ENCODE peak calls at places on chromosomes 13 and 19, in five cellular contexts. L is ascending aorta; O is pancreas; T is ovary; A is CD8-positive, alpha-beta T cell. E is an unnamed sample. For H3K4me1, the result is how much of the 10 kb centered on the place peaks cover.

GRCh38 chr19:35558400-35559280 is 4.8 kb downstream of the ATP4A start:
- DNase-seq in L (no peak), O (no peak), T (no peak), A (no peak), E (no peak)

GRCh38 chr13:29573190-29573589 is 22.3 kb downstream of the SLC7A1 start:
- DNase-seq in L (no peak), O (peak), T (peak), A (no peak), E (no peak)

GRCh38 chr19:38736036-38736412 is 8.2 kb downstream of the CAPN12 start:
- DNase-seq in L (no peak), O (peak), T (peak), A (peak), E (peak)

GRCh38 chr19:8373867-8374813 is 10.2 kb downstream of the ANGPTL4 start:
- DNase-seq in L (no peak), O (peak), T (no peak), A (no peak), E (peak)

GRCh38 chr13:107866007-107866665 is 349.2 kb downstream of the LIG4 start:
- DNase-seq in L (no peak), O (peak), T (peak), A (no peak), E (no peak)

GRCh38 chr13:99371956-99372355 is 64.8 kb upstream of the GPR183 start:
- DNase-seq in L (no peak), O (no peak), T (no peak), A (peak), E (peak)

GRCh38 chr19:58556633-58557252 is 1.7 kb downstream of the UBE2M start:
- DNase-seq in L (no peak), O (peak), T (peak), A (no peak), E (no peak)

GRCh38 chr13:41411536-41411935 is 45.8 kb upstream of the RGCC start:
- DNase-seq in L (no peak), O (no peak), T (no peak), A (no peak), E (peak)

GRCh38 chr13:44971656-44972595 is 17.3 kb downstream of the NUFIP1 start:
- DNase-seq in L (no peak), O (no peak), T (no peak), A (no peak), E (no peak)

GRCh38 chr13:41934120-41934519 is 26.8 kb downstream of the VWA8 start:
- DNase-seq in L (no peak), O (no peak), T (no peak), A (no peak), E (no peak)

GRCh38 chr13:47211106-47211505 is 314.3 kb upstream of the HTR2A start:
- DNase-seq in L (no peak), O (no peak), T (no peak), A (no peak), E (no peak)

GRCh38 chr19:52935434-52935833 is 12.2 kb upstream of the ZNF888 start:
- DNase-seq in L (no peak), O (no peak), T (no peak), A (no peak), E (no peak)

GRCh38 chr13:28320884-28321574 is 173.9 kb downstream of the FLT1 start:
- DNase-seq in L (no peak), O (no peak), T (no peak), A (no peak), E (no peak)

GRCh38 chr19:45126654-45127053 is 33.7 kb downstream of the PPP1R37 start:
- DNase-seq in L (no peak), O (no peak), T (no peak), A (no peak), E (no peak)

GRCh38 chr13:27381601-27382000 is 42.8 kb upstream of the GTF3A start:
- DNase-seq in L (no peak), O (no peak), T (no peak), A (no peak), E (no peak)

GRCh38 chr19:17779281-17779930 is 15.5 kb upstream of the B3GNT3 start:
- DNase-seq in L (no peak), O (no peak), T (peak), A (no peak), E (no peak)

GRCh38 chr19:3401004-3401768 is 34.8 kb downstream of the NFIC start:
- DNase-seq in L (no peak), O (no peak), T (no peak), A (no peak), E (no peak)

GRCh38 chr19:41376241-41376997 is at the start of gene TMEM91:
- DNase-seq in L (no peak), O (peak), T (peak), A (no peak), E (peak)

GRCh38 chr13:24233351-24233901 is 72.9 kb downstream of the SPATA13 start:
- DNase-seq in L (no peak), O (no peak), T (peak), A (no peak), E (no peak)

GRCh38 chr19:7137120-7137519 is 67.6 kb downstream of the ZNF557 start:
- DNase-seq in L (no peak), O (no peak), T (no peak), A (no peak), E (no peak)

GRCh38 chr13:34867590-34867989 is 74.5 kb upstream of the NBEA start:
- DNase-seq in L (no peak), O (no peak), T (no peak), A (no peak), E (no peak)

GRCh38 chr19:10010247-10010691 is at the start of gene COL5A3:
- DNase-seq in L (no peak), O (no peak), T (peak), A (no peak), E (no peak)

GRCh38 chr19:10013316-10013715 is at the start of gene RDH8:
- DNase-seq in L (no peak), O (no peak), T (no peak), A (no peak), E (no peak)

GRCh38 chr19:10010939-10011338 is 635 bp upstream of the COL5A3 start:
- DNase-seq in L (no peak), O (no peak), T (no peak), A (no peak), E (no peak)

GRCh38 chr19:10013834-10014618 is 743 bp downstream of the RDH8 start:
- DNase-seq in L (no peak), O (no peak), T (no peak), A (no peak), E (no peak)

DNA sequence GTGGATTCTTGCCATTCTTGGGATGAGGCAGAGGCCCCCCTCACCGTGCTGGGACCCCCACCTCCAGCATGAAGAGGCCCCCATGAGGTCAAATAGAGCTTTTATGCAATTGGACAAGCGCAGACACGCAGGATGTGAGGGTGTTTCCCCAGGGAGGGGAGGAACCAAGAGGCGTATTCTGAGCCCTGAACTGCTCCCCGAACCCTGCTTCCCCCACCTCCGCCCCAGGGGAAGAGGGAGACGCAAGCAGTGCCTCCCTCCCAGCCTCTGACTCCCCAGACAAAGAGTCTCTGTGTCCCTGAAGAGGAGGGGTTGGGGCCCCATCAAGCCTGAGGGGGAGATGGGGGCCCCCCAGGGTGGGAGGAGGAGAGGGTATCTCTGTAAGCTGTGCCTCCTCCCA is 1.3 kb upstream of the RDH8 start:
- DNase-seq in L (no peak), O (no peak), T (no peak), A (no peak), E (no peak)
- H3K4me1 ChIP-seq in L (under half), O (under half), T (under half), A (under half), E (under half)

DNA sequence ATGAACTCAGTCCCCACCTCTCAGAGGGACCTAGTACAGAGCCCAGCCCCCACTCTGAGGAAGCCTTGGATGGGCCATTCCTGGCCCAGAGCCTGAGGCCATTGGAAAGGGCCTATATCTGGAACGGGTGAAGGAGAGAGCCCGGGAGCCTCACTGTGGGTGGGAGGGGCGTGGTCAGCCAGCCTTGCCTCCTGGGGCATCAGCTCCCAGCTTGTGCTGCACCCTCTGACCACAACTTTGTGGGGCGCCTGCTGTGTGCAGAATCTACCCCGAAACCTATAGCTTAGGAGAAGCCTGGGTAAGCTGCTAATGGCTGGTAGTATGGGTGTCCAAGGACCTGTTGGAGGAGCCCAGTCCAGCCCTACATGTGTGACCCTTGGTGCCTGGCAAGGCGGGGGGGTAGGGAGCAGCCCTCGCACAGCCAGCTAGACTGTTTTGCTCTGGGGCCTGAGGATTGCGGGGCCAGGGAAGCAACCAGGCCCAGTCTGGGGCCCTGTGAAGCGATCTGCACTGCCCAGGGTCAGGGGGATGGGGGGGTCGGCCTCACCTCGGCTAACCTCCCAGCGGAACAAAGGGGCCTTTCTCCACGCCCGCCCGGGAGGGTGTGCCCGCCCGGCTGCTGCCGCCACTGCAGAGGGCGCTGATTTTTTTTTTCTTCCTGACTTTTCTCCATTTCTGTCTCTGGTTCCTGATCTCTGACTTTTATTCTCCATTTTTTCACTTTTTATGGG is 42.3 kb downstream of the LYL1 start:
- DNase-seq in L (no peak), O (peak), T (peak), A (no peak), E (no peak)
- H3K4me3 ChIP-seq in L (peak), O (peak), T (peak), A (peak), E (no peak)

DNA sequence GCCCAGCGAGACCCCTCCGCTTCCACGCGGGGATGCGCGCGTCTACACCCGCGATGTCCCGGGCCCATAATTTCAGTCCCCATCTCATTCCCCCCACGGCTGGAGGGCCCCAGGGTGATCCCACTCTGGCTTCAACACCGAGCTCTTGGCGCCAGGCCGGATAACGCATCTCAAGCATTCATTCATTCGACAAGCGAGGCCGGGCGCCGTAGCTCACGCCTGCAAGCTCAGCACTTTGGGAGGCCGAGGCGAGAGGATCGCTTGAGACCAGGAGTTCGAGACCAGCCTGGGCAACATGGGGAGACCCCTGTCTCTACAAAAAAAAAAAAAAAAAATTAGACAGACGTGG is 5.9 kb downstream of the ANGPTL6 start:
- DNase-seq in L (no peak), O (no peak), T (no peak), A (no peak), E (no peak)
- H3K4me1 ChIP-seq in L (under half), O (under half), T (under half), A (under half), E (under half)

DNA sequence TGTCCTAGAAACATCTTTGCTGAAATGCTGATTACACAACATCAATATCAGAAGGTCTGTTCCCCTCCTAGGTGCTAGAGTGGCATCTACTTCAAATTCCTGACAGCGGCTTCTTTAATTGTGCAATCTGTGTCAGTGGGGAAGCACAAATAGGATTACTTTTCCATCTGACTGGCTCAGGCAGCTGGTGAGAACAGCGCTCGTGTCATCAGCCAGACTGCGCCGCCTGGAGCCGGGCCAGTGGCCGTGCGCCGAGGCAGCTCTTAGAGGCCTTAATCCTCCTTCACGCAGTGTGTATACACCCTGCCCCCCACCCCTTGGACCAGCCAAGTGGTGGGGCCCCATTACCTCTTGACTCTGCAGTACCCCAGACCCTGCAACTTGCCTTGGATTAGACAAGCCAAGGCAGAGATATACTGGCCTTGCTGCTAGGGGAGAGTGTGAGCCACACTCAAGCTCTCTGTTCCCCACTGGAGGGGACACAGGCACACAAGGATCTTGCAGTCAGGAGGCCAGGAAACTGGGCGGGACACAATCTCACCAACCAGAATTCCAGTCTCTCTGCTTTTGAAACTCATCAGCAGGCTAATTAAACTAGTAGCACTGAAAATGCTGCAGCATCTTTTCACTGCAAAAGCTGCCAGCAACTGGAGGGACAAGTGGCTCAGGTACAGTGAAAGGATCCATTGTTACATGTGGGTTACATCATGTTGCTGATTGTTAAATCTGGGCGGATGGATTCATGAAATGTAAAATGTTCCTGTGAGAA is 48.9 kb upstream of the EPHX3 start:
- DNase-seq in L (no peak), O (peak), T (peak), A (no peak), E (no peak)
- H3K4me3 ChIP-seq in L (no peak), O (no peak), T (no peak), A (no peak), E (no peak)

DNA sequence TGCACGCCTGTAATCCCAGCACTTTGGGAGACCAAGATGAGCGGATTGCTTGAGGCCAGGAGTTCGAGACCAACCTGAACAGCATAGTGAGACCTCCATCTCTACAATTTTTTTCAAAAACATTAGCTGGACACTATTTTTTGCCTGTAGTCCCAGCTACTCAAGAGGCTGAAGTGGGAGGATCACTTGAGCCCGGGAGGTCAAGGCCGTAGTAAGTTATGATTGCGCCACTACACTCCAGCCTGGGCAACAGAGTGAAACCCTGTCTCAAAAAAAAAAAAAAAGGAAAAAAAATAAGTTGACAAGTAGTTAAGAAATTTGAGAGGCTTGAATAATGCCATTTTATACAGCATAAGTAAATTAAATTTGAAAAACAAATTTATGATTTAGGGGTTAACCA is 330.6 kb downstream of the MYO16 start:
- DNase-seq in L (no peak), O (no peak), T (no peak), A (no peak), E (no peak)
- H3K4me1 ChIP-seq in L (under half), O (under half), T (under half), A (under half), E (under half)

DNA sequence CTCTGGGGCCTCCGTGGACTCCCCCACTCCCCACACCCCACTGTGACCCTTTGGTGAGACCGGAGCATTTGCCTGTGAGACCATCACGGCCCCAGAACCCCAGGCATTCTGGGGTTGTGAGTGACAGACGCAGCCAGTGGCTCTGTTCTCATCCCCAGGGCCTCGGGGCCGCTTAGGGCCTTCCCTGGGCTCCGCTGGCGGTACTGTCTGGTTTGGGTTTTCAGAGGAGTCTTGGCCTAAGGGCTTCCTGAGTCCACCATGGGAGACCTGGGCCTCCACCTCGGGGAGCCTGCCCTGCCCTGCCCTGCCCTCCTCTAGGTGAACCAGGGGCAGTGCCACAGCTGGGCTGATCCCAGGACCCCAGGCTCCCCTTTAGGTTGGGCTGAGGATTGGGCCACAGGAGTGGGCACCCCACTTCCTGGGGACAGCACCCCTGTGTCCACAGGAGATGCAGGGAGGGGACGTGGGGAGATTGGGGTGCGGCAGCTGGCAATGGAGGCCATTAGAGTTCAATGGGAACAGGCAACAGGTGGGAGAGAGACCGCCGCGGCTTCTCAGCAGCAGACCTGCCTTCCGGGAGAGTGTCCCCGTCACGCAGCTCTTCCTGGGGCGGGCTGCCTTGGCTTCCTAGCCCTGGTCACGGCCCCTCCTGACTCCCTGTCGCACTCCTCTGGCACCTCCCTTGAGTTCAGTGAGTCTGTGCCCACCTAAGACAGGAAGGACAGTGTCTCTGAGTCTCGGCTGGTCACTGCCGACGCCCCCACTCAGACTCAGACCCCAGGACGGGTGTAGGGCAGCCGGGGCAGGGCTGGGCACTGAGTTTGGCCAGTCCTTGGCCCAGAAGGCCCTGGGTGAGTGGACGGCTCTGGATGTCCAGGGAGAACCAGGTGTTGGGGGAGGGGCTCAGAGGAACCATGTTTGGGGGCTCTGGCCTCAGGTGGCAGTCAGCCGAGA is 164.1 kb downstream of the KDM4B start:
- DNase-seq in L (no peak), O (no peak), T (no peak), A (no peak), E (no peak)
- H3K4me3 ChIP-seq in L (no peak), O (no peak), T (no peak), A (no peak), E (no peak)

GRCh38 chr19:13040232-13040915 is 45.1 kb downstream of the NFIX start:
- DNase-seq in L (no peak), O (no peak), T (no peak), A (no peak), E (no peak)
- H3K4me1 ChIP-seq in L (under half), O (under half), T (under half), A (under half), E (under half)

GRCh38 chr19:23071087-23071511 is 45.7 kb upstream of the ZNF730 start:
- DNase-seq in L (no peak), O (peak), T (peak), A (no peak), E (no peak)

GRCh38 chr19:23070353-23070781 is 46.5 kb upstream of the ZNF730 start:
- DNase-seq in L (no peak), O (peak), T (peak), A (no peak), E (no peak)

GRCh38 chr19:23075031-23075733 is 41.6 kb upstream of the ZNF730 start:
- DNase-seq in L (no peak), O (peak), T (peak), A (no peak), E (no peak)
- H3K4me3 ChIP-seq in L (peak), O (peak), T (peak), A (no peak), E (no peak)

E was measured in CD4-positive, CD25-positive, alpha-beta regulatory T cell.